ENCODE peak calls at places on chromosomes 4 and X, in six cellular contexts. One of them, this sample, is unnamed.

GRCh38 chr4:51932261-51932660 is 87.9 kb downstream of the LRRC66 start:
- DNase-seq in trophoblast cell: no peak
- DNase-seq in MM.1S: no peak
- DNase-seq in left lung: no peak
- DNase-seq in GM23248: peak; percentile 45
- DNase-seq in adrenal gland: no peak
- DNase-seq in this sample: peak; percentile 55

GRCh38 chr4:76250962-76251361 is 559 bp upstream of the FAM47E start:
- DNase-seq in trophoblast cell: peak; percentile 37
- DNase-seq in MM.1S: peak; percentile 13
- DNase-seq in left lung: peak; percentile 48
- DNase-seq in GM23248: no peak
- DNase-seq in adrenal gland: no peak
- DNase-seq in this sample: no peak

GRCh38 chr4:125044886-125045285 is 269.9 kb upstream of the FAT4 start:
- DNase-seq in trophoblast cell: no peak
- DNase-seq in MM.1S: no peak
- DNase-seq in left lung: no peak
- DNase-seq in GM23248: no peak
- DNase-seq in adrenal gland: no peak
- DNase-seq in this sample: no peak

GRCh38 chrX:21728276-21728968 is 29.5 kb downstream of the SMPX start:
- DNase-seq in trophoblast cell: no peak
- DNase-seq in MM.1S: no peak
- DNase-seq in left lung: no peak
- DNase-seq in GM23248: no peak
- DNase-seq in adrenal gland: no peak
- DNase-seq in this sample: no peak

GRCh38 chr4:85825937-85826678 is 351.2 kb downstream of the ARHGAP24 start:
- DNase-seq in trophoblast cell: no peak
- DNase-seq in MM.1S: peak; percentile 67
- DNase-seq in left lung: peak; percentile 53
- DNase-seq in GM23248: peak; percentile 66
- DNase-seq in adrenal gland: no peak
- DNase-seq in this sample: no peak

GRCh38 chr4:153295131-153295755 is 49.2 kb upstream of the MND1 start:
- DNase-seq in trophoblast cell: peak; percentile 52
- DNase-seq in MM.1S: no peak
- DNase-seq in left lung: no peak
- DNase-seq in GM23248: no peak
- DNase-seq in adrenal gland: no peak
- DNase-seq in this sample: peak; percentile 40

GRCh38 chrX:44432641-44433040 is 89.2 kb upstream of the EFHC2 start:
- DNase-seq in trophoblast cell: no peak
- DNase-seq in MM.1S: no peak
- DNase-seq in left lung: no peak
- DNase-seq in GM23248: peak; percentile 20
- DNase-seq in adrenal gland: no peak
- DNase-seq in this sample: no peak

GRCh38 chr4:168853770-168854169 is 156.3 kb downstream of the CBR4 start:
- DNase-seq in trophoblast cell: no peak
- DNase-seq in MM.1S: no peak
- DNase-seq in left lung: no peak
- DNase-seq in GM23248: no peak
- DNase-seq in adrenal gland: no peak
- DNase-seq in this sample: no peak

GRCh38 chr4:163111588-163111987 is 55.1 kb downstream of the NAF1 start:
- DNase-seq in trophoblast cell: peak; percentile 11
- DNase-seq in MM.1S: no peak
- DNase-seq in left lung: no peak
- DNase-seq in GM23248: peak; percentile 27
- DNase-seq in adrenal gland: no peak
- DNase-seq in this sample: no peak

GRCh38 chr4:144948009-144948408 is 150.0 kb downstream of the ANAPC10 start:
- DNase-seq in trophoblast cell: peak; percentile 1
- DNase-seq in MM.1S: no peak
- DNase-seq in left lung: no peak
- DNase-seq in GM23248: no peak
- DNase-seq in adrenal gland: no peak
- DNase-seq in this sample: no peak

GRCh38 chr4:152156448-152156847 is 379.4 kb downstream of the FBXW7 start:
- DNase-seq in trophoblast cell: peak; percentile 36
- DNase-seq in MM.1S: no peak
- DNase-seq in left lung: no peak
- DNase-seq in GM23248: peak; percentile 52
- DNase-seq in adrenal gland: no peak
- DNase-seq in this sample: peak; percentile 55

GRCh38 chr4:145546556-145546955 is 64.9 kb downstream of the SMAD1 start:
- DNase-seq in trophoblast cell: no peak
- DNase-seq in MM.1S: no peak
- DNase-seq in left lung: no peak
- DNase-seq in GM23248: no peak
- DNase-seq in adrenal gland: no peak
- DNase-seq in this sample: no peak

GRCh38 chrX:108584617-108585211 is 145.1 kb downstream of the COL4A5 start:
- DNase-seq in trophoblast cell: peak; percentile 58
- DNase-seq in MM.1S: peak; percentile 25
- DNase-seq in left lung: no peak
- DNase-seq in GM23248: peak; percentile 15
- DNase-seq in adrenal gland: no peak
- DNase-seq in this sample: no peak

GRCh38 chrX:23374291-23374690 is 39.6 kb downstream of the PTCHD1 start:
- DNase-seq in trophoblast cell: no peak
- DNase-seq in MM.1S: no peak
- DNase-seq in left lung: no peak
- DNase-seq in GM23248: peak; percentile 2
- DNase-seq in adrenal gland: no peak
- DNase-seq in this sample: no peak

GRCh38 chr4:133137571-133137970 is 11.5 kb upstream of the PCDH10 start:
- DNase-seq in trophoblast cell: no peak
- DNase-seq in MM.1S: no peak
- DNase-seq in left lung: no peak
- DNase-seq in GM23248: no peak
- DNase-seq in adrenal gland: no peak
- DNase-seq in this sample: no peak

GRCh38 chrX:21993265-21993664 is 38.9 kb upstream of the PHEX start:
- DNase-seq in trophoblast cell: no peak
- DNase-seq in MM.1S: no peak
- DNase-seq in left lung: peak; percentile 65
- DNase-seq in GM23248: no peak
- DNase-seq in adrenal gland: peak; percentile 61
- DNase-seq in this sample: no peak

GRCh38 chrX:40281341-40282005 is 183.7 kb upstream of the BCOR start:
- DNase-seq in trophoblast cell: no peak
- DNase-seq in MM.1S: no peak
- DNase-seq in left lung: no peak
- DNase-seq in GM23248: no peak
- DNase-seq in adrenal gland: no peak
- DNase-seq in this sample: no peak

GRCh38 chr4:30760560-30760959 is 40.4 kb downstream of the PCDH7 start:
- DNase-seq in trophoblast cell: no peak
- DNase-seq in MM.1S: no peak
- DNase-seq in left lung: no peak
- DNase-seq in GM23248: no peak
- DNase-seq in adrenal gland: no peak
- DNase-seq in this sample: no peak

GRCh38 chr4:138595731-138596465 is 353.7 kb upstream of the SLC7A11 start:
- DNase-seq in trophoblast cell: no peak
- DNase-seq in MM.1S: no peak
- DNase-seq in left lung: no peak
- DNase-seq in GM23248: no peak
- DNase-seq in adrenal gland: no peak
- DNase-seq in this sample: no peak

GRCh38 chr4:23135792-23136645 is 443.3 kb downstream of the GBA3 start:
- DNase-seq in trophoblast cell: peak; percentile 78
- DNase-seq in MM.1S: peak; percentile 49
- DNase-seq in left lung: no peak
- DNase-seq in GM23248: peak; percentile 25
- DNase-seq in adrenal gland: no peak
- DNase-seq in this sample: no peak

GRCh38 chrX:9860826-9861225 is 74.6 kb downstream of the SHROOM2 start:
- DNase-seq in trophoblast cell: peak; percentile 75
- DNase-seq in MM.1S: no peak
- DNase-seq in left lung: no peak
- DNase-seq in GM23248: no peak
- DNase-seq in adrenal gland: no peak
- DNase-seq in this sample: no peak

GRCh38 chr4:663438-664428 is 10.3 kb downstream of the ATP5ME start:
- DNase-seq in trophoblast cell: no peak
- DNase-seq in MM.1S: no peak
- DNase-seq in left lung: peak; percentile 64
- DNase-seq in GM23248: no peak
- DNase-seq in adrenal gland: peak; percentile 66
- DNase-seq in this sample: peak; percentile 88

GRCh38 chr4:110663738-110664444 is 41.0 kb upstream of the PITX2 start:
- DNase-seq in trophoblast cell: no peak
- DNase-seq in MM.1S: no peak
- DNase-seq in left lung: no peak
- DNase-seq in GM23248: peak; percentile 81
- DNase-seq in adrenal gland: no peak
- DNase-seq in this sample: no peak

GRCh38 chr4:110853242-110853641 is 230.4 kb upstream of the PITX2 start:
- DNase-seq in trophoblast cell: no peak
- DNase-seq in MM.1S: no peak
- DNase-seq in left lung: no peak
- DNase-seq in GM23248: no peak
- DNase-seq in adrenal gland: no peak
- DNase-seq in this sample: no peak

GRCh38 chr4:163166041-163166579 is 580 bp downstream of the NAF1 start:
- DNase-seq in trophoblast cell: peak; percentile 60
- DNase-seq in MM.1S: peak; percentile 49
- DNase-seq in left lung: peak; percentile 45
- DNase-seq in GM23248: peak; percentile 83
- DNase-seq in adrenal gland: peak; percentile 76
- DNase-seq in this sample: peak; percentile 75

GRCh38 chrX:103309860-103310591 is 764 bp downstream of the BEX2 start:
- DNase-seq in trophoblast cell: no peak
- DNase-seq in MM.1S: no peak
- DNase-seq in left lung: no peak
- DNase-seq in GM23248: no peak
- DNase-seq in adrenal gland: no peak
- DNase-seq in this sample: no peak

GRCh38 chrX:103311401-103311785 is 603 bp upstream of the BEX2 start:
- DNase-seq in trophoblast cell: no peak
- DNase-seq in MM.1S: no peak
- DNase-seq in left lung: no peak
- DNase-seq in GM23248: no peak
- DNase-seq in adrenal gland: no peak
- DNase-seq in this sample: no peak

DNA sequence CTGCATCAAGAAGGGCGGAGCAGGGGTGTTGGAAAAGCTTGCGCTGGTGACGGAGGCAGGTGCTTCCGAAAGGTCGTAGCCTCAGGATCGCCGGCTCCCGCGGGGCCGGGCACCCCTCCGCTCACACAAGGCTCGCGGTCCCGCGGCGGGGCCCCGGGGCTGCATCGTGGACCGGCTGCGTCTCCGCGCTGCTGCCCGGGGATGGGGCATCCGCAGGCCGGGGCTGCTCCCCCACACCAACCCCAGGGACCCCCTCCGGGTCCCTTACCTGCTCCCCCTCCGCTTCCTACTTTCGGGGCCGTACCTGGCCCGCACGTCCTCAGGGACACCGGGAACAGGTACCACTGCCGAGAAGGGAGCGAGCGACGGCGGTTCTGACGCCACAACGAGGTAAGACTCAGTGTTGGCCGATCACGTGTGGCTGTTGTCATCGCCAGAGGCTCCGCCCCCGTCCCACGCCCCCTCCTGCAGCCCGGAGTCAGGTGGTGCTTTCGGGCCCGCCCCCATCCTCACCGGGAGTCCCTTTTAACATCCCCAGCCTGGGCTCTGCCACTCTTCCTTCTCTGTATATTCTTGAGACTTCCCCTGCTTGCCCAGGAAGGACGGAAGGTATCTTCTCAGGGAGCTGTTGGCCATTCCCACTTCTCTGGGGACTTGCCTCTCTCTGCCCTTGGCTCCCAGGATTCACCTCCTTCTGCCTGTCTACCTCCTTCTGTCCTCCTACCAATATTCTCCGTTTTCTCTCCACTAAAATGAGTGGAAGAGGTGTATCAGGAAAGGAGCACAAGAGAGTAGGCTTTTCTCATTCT is at the start of gene BEX2:
- DNase-seq in trophoblast cell: peak; percentile 60
- DNase-seq in MM.1S: peak; percentile 77
- DNase-seq in left lung: peak; percentile 81
- DNase-seq in GM23248: peak; percentile 40
- DNase-seq in adrenal gland: peak; percentile 93
- DNase-seq in this sample: peak; percentile 75
- H3K4me3 ChIP-seq in trophoblast cell: peak within 1 kb of the TSS; percentile 81
- H3K4me3 ChIP-seq in MM.1S: peak within 1 kb of the TSS; percentile 69
- H3K4me3 ChIP-seq in left lung: peak within 1 kb of the TSS; percentile 27
- H3K4me3 ChIP-seq in GM23248: peak within 1 kb of the TSS; percentile 52
- H3K4me3 ChIP-seq in adrenal gland: peak within 1 kb of the TSS; percentile 15
- H3K4me3 ChIP-seq in this sample: peak within 1 kb of the TSS; percentile 37

GRCh38 chr4:48130100-48130499 is 4.0 kb downstream of the TXK start:
- DNase-seq in trophoblast cell: no peak
- DNase-seq in MM.1S: no peak
- DNase-seq in left lung: no peak
- DNase-seq in GM23248: no peak
- DNase-seq in adrenal gland: no peak
- DNase-seq in this sample: no peak
- H3K27ac ChIP-seq in trophoblast cell: no peak overlapping the region
- H3K27ac ChIP-seq in MM.1S: no peak overlapping the region
- H3K27ac ChIP-seq in left lung: peak overlapping the region; percentile 33
- H3K27ac ChIP-seq in GM23248: no peak overlapping the region
- H3K27ac ChIP-seq in adrenal gland: no peak overlapping the region
- H3K27ac ChIP-seq in this sample: peak overlapping the region; percentile 73

GRCh38 chr4:8199594-8200301 is 658 bp downstream of the SH3TC1 start:
- DNase-seq in trophoblast cell: peak; percentile 40
- DNase-seq in MM.1S: peak; percentile 46
- DNase-seq in left lung: peak; percentile 63
- DNase-seq in GM23248: no peak
- DNase-seq in adrenal gland: no peak
- DNase-seq in this sample: no peak
- H3K4me1 ChIP-seq in trophoblast cell: peaks cover 44% of the 10 kb centered on the region
- H3K4me1 ChIP-seq in MM.1S: peaks cover 6% of the 10 kb centered on the region
- H3K4me1 ChIP-seq in left lung: peaks cover 23% of the 10 kb centered on the region
- H3K4me1 ChIP-seq in GM23248: peaks cover 8% of the 10 kb centered on the region
- H3K4me1 ChIP-seq in adrenal gland: no peaks in the 10 kb centered on the region
- H3K4me1 ChIP-seq in this sample: no peaks in the 10 kb centered on the region

DNA sequence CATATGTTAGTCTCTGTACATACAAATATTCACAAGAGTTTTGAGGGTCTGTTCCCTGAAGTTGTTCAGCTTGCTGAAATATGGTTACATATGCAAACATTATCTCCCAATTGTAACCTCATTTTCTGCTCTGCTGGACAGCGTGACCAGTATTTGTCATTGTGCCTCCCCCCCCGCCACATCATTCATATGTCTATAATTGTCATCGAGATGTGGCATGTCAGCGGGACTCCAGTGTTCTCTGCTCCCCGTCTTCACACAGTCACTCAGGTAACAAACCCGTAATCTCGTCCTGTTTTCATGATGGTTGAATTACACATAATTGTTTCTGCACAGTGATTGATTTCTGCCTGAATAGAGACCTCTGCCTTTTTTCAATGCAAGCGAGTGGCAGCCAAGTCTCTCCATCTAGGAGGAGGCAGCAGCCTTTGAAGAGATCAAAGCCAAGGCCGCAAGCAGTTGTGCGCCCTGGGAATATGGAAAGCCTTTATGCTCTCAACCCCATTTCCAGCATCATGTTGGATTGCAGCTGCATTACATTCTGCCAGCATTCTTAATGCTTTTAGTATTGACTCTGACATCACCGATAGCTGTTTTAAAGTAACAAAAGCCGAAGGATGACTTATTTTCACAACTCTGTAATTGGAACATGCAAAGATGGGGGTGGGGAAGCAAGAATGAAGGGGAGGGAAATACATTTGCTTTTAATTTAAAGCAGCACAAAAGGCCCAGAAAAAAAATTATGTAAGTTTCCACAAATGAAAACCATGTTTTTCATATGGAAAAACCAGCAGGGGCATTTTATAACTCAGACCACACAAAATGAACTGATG is 27.3 kb downstream of the LEF1 start:
- DNase-seq in trophoblast cell: no peak
- DNase-seq in MM.1S: no peak
- DNase-seq in left lung: no peak
- DNase-seq in GM23248: no peak
- DNase-seq in adrenal gland: no peak
- DNase-seq in this sample: no peak
- H3K4me3 ChIP-seq in trophoblast cell: no peak overlapping the region
- H3K4me3 ChIP-seq in MM.1S: no peak overlapping the region
- H3K4me3 ChIP-seq in left lung: no peak overlapping the region
- H3K4me3 ChIP-seq in GM23248: no peak overlapping the region
- H3K4me3 ChIP-seq in adrenal gland: no peak overlapping the region
- H3K4me3 ChIP-seq in this sample: no peak overlapping the region